ENCODE peak calls at places on chromosomes 5 and 9, in six cellular contexts. X is hepatocyte, S is uterus, Q is GM20000, B is lower leg skin, C is upper lobe of left lung. O is an unnamed sample.

GRCh38 chr9:109010676-109011655 is 2.3 kb downstream of the CTNNAL1 start:
- DNase-seq in X (peak), S (peak), Q (peak), B (peak), C (peak), O (peak)

GRCh38 chr5:144187699-144188294 is 17.1 kb downstream of the KCTD16 start:
- DNase-seq in X (peak), S (peak), Q (peak), B (peak), C (peak), O (peak)

GRCh38 chr9:2163231-2163885 is 148.2 kb downstream of the SMARCA2 start:
- DNase-seq in X (no peak), S (no peak), Q (no peak), B (no peak), C (no peak), O (no peak)

GRCh38 chr5:32272746-32273145 is 40.0 kb downstream of the MTMR12 start:
- DNase-seq in X (no peak), S (no peak), Q (no peak), B (no peak), C (no peak), O (no peak)

GRCh38 chr9:72680593-72681317 is 159.3 kb downstream of the TMC1 start:
- DNase-seq in X (no peak), S (no peak), Q (no peak), B (no peak), C (no peak), O (no peak)

GRCh38 chr9:100070642-100071041 is 28.2 kb downstream of the ERP44 start:
- DNase-seq in X (no peak), S (no peak), Q (no peak), B (no peak), C (no peak), O (no peak)

GRCh38 chr9:79988126-79988525 is 416.4 kb downstream of the TLE4 start:
- DNase-seq in X (no peak), S (no peak), Q (no peak), B (no peak), C (no peak), O (no peak)

GRCh38 chr5:37888476-37888875 is 48.6 kb upstream of the GDNF start:
- DNase-seq in X (no peak), S (no peak), Q (no peak), B (no peak), C (no peak), O (no peak)

GRCh38 chr9:120152295-120152694 is 427.7 kb downstream of the CDK5RAP2 start:
- DNase-seq in X (no peak), S (no peak), Q (no peak), B (no peak), C (no peak), O (no peak)

GRCh38 chr5:26009742-26010141 is 1028.6 kb downstream of the CDH9 start:
- DNase-seq in X (peak), S (no peak), Q (no peak), B (no peak), C (no peak), O (no peak)

GRCh38 chr5:94463739-94464138 is 154.7 kb downstream of the KIAA0825 start:
- DNase-seq in X (no peak), S (no peak), Q (no peak), B (no peak), C (no peak), O (no peak)

GRCh38 chr5:132485641-132486317 is 4.8 kb downstream of the IRF1 start:
- DNase-seq in X (no peak), S (peak), Q (no peak), B (no peak), C (peak), O (peak)

GRCh38 chr5:173826179-173826920 is 61.8 kb upstream of the CPEB4 start:
- DNase-seq in X (no peak), S (no peak), Q (no peak), B (no peak), C (no peak), O (no peak)

GRCh38 chr9:107638922-107639321 is 149.4 kb upstream of the KLF4 start:
- DNase-seq in X (peak), S (peak), Q (no peak), B (peak), C (peak), O (no peak)

GRCh38 chr5:17217421-17218352 is at the start of gene BASP1:
- DNase-seq in X (peak), S (peak), Q (peak), B (peak), C (peak), O (no peak)

GRCh38 chr5:1404062-1404461 is 41.2 kb downstream of the SLC6A3 start:
- DNase-seq in X (no peak), S (no peak), Q (no peak), B (no peak), C (no peak), O (no peak)

GRCh38 chr9:5894237-5894959 is 3.7 kb downstream of the MLANA start:
- DNase-seq in X (no peak), S (no peak), Q (no peak), B (no peak), C (no peak), O (no peak)

GRCh38 chr5:55344392-55344992 is 36.7 kb downstream of the MTREX start:
- DNase-seq in X (peak), S (peak), Q (no peak), B (peak), C (no peak), O (peak)

GRCh38 chr9:124110307-124110915 is 98.8 kb downstream of the LHX2 start:
- DNase-seq in X (peak), S (peak), Q (peak), B (peak), C (peak), O (peak)

GRCh38 chr5:27778121-27778520 is 739.7 kb upstream of the CDH9 start:
- DNase-seq in X (no peak), S (no peak), Q (no peak), B (no peak), C (no peak), O (no peak)

GRCh38 chr9:79362100-79363081 is 209.4 kb upstream of the TLE4 start:
- DNase-seq in X (peak), S (no peak), Q (no peak), B (no peak), C (no peak), O (no peak)

GRCh38 chr9:126791406-126792230 is 13.2 kb upstream of the ZBTB43 start:
- DNase-seq in X (peak), S (no peak), Q (no peak), B (peak), C (peak), O (no peak)

GRCh38 chr5:12023614-12024241 is 119.5 kb upstream of the CTNND2 start:
- DNase-seq in X (peak), S (no peak), Q (peak), B (no peak), C (no peak), O (no peak)

GRCh38 chr5:31798168-31798567 is 159.2 kb downstream of the PDZD2 start:
- DNase-seq in X (no peak), S (no peak), Q (no peak), B (no peak), C (no peak), O (no peak)

GRCh38 chr5:80346055-80346454 is 26.3 kb downstream of the SPZ1 start:
- DNase-seq in X (peak), S (no peak), Q (peak), B (peak), C (no peak), O (no peak)

GRCh38 chr9:124697326-124698200 is 73.5 kb downstream of the NR6A1 start:
- DNase-seq in X (no peak), S (no peak), Q (no peak), B (no peak), C (no peak), O (no peak)

GRCh38 chr9:96523429-96523828 is 73.5 kb downstream of the HABP4 start:
- DNase-seq in X (no peak), S (peak), Q (no peak), B (no peak), C (no peak), O (no peak)

GRCh38 chr5:90645024-90645610 is 86.5 kb downstream of the ADGRV1 start:
- DNase-seq in X (peak), S (no peak), Q (peak), B (no peak), C (no peak), O (no peak)

GRCh38 chr5:165781703-165782102 is 2276.3 kb downstream of the MAT2B start:
- DNase-seq in X (no peak), S (no peak), Q (no peak), B (no peak), C (no peak), O (no peak)

GRCh38 chr5:129971684-129972083 is 67.4 kb downstream of the CHSY3 start:
- DNase-seq in X (no peak), S (no peak), Q (no peak), B (no peak), C (no peak), O (no peak)

GRCh38 chr9:92790542-92791527 is 26.2 kb upstream of the BICD2 start:
- DNase-seq in X (peak), S (peak), Q (peak), B (peak), C (peak), O (peak)
- TF ChIP-seq CTCF in X (peak), S (peak), Q (peak), B (no peak), C (peak), O (peak)

DNA sequence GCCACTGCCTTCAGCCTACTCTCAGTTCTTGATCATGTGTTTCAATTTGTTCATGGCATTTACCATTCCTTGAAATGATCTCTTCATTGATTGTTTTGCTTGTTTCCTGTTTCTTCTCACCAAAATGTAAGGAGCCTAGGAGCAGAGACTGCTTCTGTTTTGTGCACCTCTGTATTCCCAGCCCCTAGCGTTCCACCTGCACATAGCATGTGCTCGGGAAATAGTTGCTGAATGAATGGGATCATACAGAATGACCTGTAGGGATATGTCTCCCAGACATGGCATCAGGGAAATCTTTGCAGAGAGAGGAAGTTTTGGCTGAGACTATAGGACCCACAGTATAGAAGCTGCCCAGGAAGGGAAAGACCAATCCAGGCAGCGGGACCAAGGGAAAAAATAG is 6.2 kb upstream of the CERCAM start:
- DNase-seq in X (peak), S (no peak), Q (no peak), B (no peak), C (no peak), O (no peak)
- TF ChIP-seq CTCF in X (peak), S (no peak), Q (no peak), B (no peak), C (no peak), O (no peak)

GRCh38 chr9:121743441-121744001 is 92.1 kb downstream of the DAB2IP start:
- DNase-seq in X (peak), S (peak), Q (no peak), B (peak), C (peak), O (no peak)
- TF ChIP-seq CTCF in X (no peak), S (peak), Q (no peak), B (no peak), C (peak), O (no peak)

GRCh38 chr5:171261361-171261760 is 47.7 kb upstream of the TLX3 start:
- DNase-seq in X (no peak), S (no peak), Q (no peak), B (no peak), C (no peak), O (no peak)
- TF ChIP-seq CTCF in X (no peak), S (no peak), Q (no peak), B (no peak), C (no peak), O (no peak)

GRCh38 chr5:42745426-42745825 is 11.2 kb upstream of the CCDC152 start:
- DNase-seq in X (no peak), S (no peak), Q (no peak), B (no peak), C (no peak), O (no peak)
- TF ChIP-seq CTCF in X (peak), S (no peak), Q (no peak), B (no peak), C (no peak), O (no peak)

GRCh38 chr9:110583237-110583636 is 3.7 kb upstream of the SVEP1 start:
- DNase-seq in X (no peak), S (no peak), Q (no peak), B (no peak), C (no peak), O (no peak)
- TF ChIP-seq CTCF in X (no peak), S (peak), Q (no peak), B (no peak), C (no peak), O (no peak)

DNA sequence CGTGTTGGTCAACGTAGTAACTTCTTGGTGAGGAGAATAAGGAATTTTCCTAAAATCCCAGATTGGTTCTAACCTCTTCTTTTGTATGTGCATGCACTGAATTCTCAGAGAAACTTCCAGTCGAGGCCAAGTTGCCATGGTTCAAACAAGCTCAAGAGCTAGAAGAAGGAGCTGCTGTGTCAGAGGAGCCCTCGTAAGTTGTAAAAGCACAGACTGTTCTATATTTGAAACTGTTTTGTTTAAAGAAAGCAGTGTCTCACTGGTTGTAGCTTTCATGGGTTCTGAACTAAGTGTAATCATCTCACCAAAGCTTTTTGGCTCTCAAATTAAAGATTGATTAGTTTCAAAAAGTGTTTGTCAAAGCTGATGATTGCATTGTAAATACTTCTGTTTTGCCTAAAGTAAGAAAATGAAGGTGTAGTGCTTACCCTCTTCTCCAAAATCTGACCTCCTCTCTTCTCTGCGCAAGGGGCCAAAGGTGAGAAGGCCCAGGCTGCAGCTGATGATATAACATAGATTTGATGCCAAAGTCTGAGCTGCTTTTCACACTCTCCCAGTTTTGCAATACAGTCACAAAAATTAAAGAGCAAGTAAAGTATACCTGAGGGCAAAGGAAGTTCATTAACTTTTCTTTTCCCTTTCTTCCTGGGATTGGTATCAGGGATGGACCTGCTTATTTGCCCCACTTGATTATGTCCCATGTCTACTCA is 210.8 kb downstream of the ADAMTSL1 start:
- DNase-seq in X (no peak), S (no peak), Q (no peak), B (no peak), C (no peak), O (no peak)
- TF ChIP-seq CTCF in X (no peak), S (no peak), Q (no peak), B (no peak), C (no peak), O (no peak)

DNA sequence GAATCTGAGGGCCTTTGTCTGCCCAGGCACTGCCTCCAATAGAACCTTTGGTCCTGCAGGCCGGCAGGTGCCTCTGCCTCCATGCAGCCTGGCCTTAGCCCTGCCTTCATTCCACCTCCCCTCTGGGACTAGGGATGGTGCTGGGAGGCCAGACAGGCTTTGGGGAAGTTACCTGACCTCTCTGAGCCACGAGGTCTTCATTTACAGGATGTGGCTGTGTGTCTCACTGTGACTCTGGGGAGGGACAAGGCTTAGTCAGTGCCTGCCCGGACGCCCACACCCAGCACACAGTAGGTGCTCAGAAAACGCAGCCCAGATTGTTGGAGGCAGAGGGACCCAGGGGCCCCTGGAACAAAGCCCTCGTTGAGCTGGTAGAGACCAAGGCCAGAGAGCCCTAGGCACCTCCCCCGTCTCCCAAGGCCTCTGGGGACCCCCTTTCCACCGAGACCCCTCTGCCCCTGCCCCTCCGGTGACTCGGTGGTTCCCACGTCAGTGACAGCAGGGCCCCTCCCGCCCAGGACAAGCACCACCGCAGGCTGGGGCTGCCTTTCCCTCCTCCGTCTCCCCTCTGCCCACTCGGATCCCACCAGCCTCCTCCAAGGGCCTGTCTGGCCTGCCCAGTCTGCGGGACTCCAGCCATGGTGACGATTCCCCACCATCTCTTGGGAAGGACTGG is 46.9 kb upstream of the EGFL7 start:
- DNase-seq in X (no peak), S (no peak), Q (no peak), B (no peak), C (no peak), O (no peak)
- TF ChIP-seq CTCF in X (no peak), S (no peak), Q (no peak), B (no peak), C (no peak), O (no peak)

O was measured in natural killer cell.